ENCODE peak calls at places on chromosomes 1 and 21, in five cellular contexts. D, G, I, P and H are unnamed samples.

GRCh38 chr1:59692591-59692990 is 122.2 kb upstream of the HOOK1 start:
- DNase-seq in D (no peak), G (no peak), I (no peak), P (no peak), H (no peak)

GRCh38 chr1:200410566-200410878 is 686 bp upstream of the ZNF281 start:
- DNase-seq in D (no peak), G (no peak), I (no peak), P (no peak), H (no peak)

GRCh38 chr1:117512728-117513321 is 93.0 kb upstream of the TENT5C start:
- DNase-seq in D (no peak), G (peak; percentile 23), I (no peak), P (peak; percentile 41), H (no peak)

GRCh38 chr1:181778630-181779285 is 282.8 kb downstream of the ZNF648 start:
- DNase-seq in D (no peak), G (no peak), I (no peak), P (no peak), H (no peak)

GRCh38 chr1:198201956-198202784 is 45.4 kb downstream of the NEK7 start:
- DNase-seq in D (no peak), G (no peak), I (no peak), P (no peak), H (no peak)

GRCh38 chr1:162191396-162192322 is 122.2 kb downstream of the NOS1AP start:
- DNase-seq in D (no peak), G (no peak), I (no peak), P (peak; percentile 59), H (no peak)

GRCh38 chr1:26171084-26172072 is at the start of gene ZNF593OS:
- DNase-seq in D (no peak), G (peak; percentile 62), I (no peak), P (no peak), H (no peak)

GRCh38 chr1:103110701-103111100 is 2.4 kb upstream of the COL11A1 start:
- DNase-seq in D (no peak), G (no peak), I (no peak), P (no peak), H (no peak)

GRCh38 chr1:227775841-227776240 is 39.6 kb upstream of the PRSS38 start:
- DNase-seq in D (no peak), G (no peak), I (no peak), P (no peak), H (no peak)

GRCh38 chr1:197771388-197771787 is 3.9 kb downstream of the DENND1B start:
- DNase-seq in D (no peak), G (no peak), I (no peak), P (no peak), H (no peak)

GRCh38 chr1:205680073-205680851 is at the start of gene SLC45A3:
- DNase-seq in D (no peak), G (peak; percentile 91), I (no peak), P (no peak), H (no peak)

GRCh38 chr1:68442822-68443556 is 6.8 kb downstream of the RPE65 start:
- DNase-seq in D (no peak), G (peak; percentile 39), I (no peak), P (peak; percentile 53), H (no peak)

GRCh38 chr1:219067350-219067712 is 106.3 kb upstream of the LYPLAL1 start:
- DNase-seq in D (no peak), G (no peak), I (no peak), P (no peak), H (no peak)
- TF ChIP-seq CTCF in D (no peak), G (no peak), I (no peak), P (no peak), H (no peak)

DNA sequence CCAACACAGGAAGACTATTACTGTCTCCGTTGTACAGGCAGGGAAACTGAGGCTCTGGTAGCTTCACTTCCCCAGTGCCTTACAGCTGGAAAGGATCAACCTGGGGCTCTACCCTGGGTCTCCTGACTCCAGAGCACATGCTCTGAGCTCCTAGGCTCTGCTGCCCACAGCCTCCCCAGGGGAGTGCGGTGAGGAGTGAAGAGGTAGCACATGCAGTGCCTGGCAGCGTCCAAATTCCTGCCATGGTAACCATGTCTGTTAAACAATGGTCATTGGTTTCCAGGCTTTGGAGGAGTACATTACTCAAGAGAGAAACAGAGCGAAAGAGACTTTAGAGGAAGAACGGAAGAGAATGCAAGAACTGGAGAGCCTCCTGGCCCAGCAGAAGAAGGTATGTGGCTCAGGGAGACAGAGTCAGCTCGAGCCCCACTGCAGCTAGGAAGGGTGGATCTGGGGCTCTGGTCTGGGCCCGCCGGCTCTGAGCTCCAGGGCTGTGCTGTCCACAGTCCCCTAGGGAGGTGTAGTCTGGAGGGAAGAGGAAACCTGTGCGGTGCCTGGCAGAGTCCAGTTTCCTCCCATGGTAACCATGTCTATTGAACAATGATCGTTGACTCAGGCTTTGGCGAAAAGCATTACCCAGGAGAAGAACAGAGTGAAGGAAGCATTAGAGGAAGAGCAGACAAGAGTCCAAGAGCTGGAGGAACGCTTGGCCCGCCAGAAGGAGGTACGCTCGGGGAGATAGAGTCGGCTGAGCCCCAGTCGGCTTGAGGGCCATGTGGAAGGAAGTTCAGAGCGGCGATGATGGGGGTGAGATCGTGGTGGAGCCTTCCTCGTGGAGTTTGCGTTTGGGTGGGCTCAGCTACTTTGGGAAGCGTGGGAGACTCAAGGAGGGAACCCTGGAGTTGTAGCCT is 64.6 kb upstream of the EFHD2 start:
- DNase-seq in D (no peak), G (no peak), I (peak; percentile 75), P (no peak), H (no peak)
- TF ChIP-seq POLR2AphosphoS5 in D (no peak), G (no peak), I (peak; percentile 19), P (no peak), H (no peak)

GRCh38 chr1:207427832-207428231 is 26.3 kb upstream of the CR2 start:
- DNase-seq in D (no peak), G (no peak), I (no peak), P (no peak), H (no peak)

GRCh38 chr1:207424570-207425131 is 29.5 kb upstream of the CR2 start:
- DNase-seq in D (no peak), G (no peak), I (no peak), P (no peak), H (no peak)

GRCh38 chr1:207421078-207421477 is 33.0 kb upstream of the CR2 start:
- DNase-seq in D (no peak), G (no peak), I (no peak), P (no peak), H (no peak)

GRCh38 chr1:207420109-207420508 is 34.0 kb upstream of the CR2 start:
- DNase-seq in D (no peak), G (no peak), I (no peak), P (no peak), H (no peak)

DNA sequence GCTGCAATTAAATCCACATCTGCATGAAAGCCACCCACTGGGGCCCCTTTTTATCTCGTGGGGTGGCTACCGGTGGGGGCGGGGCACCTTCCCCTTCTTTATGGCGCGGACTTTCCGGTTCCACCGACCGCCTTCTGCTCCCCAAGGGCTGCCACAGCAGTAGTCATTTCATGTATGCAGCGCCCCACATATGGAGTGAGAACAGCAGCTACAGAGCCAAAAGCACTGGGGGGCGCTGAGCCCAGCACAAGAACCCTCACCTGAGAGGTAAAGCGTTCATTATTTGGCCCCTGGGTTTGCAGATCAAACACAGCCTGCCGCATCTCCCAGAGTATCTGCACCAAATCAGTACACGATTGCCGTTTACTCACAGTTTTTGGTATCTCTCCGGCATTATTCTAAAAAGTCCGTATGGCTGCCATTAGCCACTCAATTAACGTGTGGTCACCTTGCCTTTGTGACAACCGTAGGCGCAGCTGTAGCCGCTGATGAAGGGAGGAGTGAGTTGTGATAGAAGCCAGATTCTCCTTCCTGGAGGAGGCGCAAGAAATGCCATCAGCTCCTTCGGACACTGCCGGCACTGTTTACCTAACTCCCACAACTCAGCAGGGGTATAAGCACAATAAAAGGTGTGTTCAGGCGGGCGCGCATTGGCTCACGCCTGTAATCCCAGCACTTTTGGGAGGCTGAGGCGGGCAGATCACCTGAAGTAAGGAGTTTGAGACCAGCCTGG is 30.4 kb upstream of the CR2 start:
- DNase-seq in D (no peak), G (no peak), I (no peak), P (no peak), H (no peak)
- TF ChIP-seq CTCF in D (no peak), G (no peak), I (no peak), P (no peak), H (no peak)

DNA sequence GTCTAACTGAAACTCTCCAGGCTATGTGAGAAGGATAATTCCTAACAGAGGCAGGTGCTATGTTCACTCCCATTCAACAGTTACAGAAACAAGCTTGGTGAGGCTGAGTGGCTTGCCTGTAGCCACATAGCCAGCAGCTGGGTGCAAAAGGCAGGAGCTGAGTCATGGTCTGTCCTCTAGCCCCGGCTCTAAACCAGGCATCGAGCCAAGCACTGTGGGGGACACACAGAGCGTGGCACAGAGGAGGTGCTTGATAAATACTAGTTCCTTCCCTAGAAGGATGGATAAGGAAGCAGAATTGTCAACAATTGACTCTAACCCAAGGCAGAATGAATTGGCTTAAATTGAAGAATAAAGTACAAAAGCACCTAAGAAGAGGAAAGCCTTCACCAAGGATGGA is 10.4 kb upstream of the KCNA2 start:
- DNase-seq in D (peak; percentile 53), G (peak; percentile 76), I (peak; percentile 40), P (no peak), H (no peak)
- TF ChIP-seq POLR2AphosphoS5 in D (no peak), G (peak; percentile 31), I (no peak), P (no peak), H (no peak)

GRCh38 chr1:45508295-45509151 is 8.4 kb downstream of the MMACHC start:
- DNase-seq in D (no peak), G (peak; percentile 47), I (no peak), P (no peak), H (no peak)
- TF ChIP-seq CTCF in D (no peak), G (peak; percentile 23), I (no peak), P (peak; percentile 10), H (no peak)

GRCh38 chr21:37074195-37074510 is 1.1 kb downstream of the TTC3 start:
- DNase-seq in D (no peak), G (no peak), I (no peak), P (no peak), H (no peak)

GRCh38 chr21:37072988-37073416 is at the start of the genes PIGP and TTC3:
- DNase-seq in D (peak; percentile 96), G (peak; percentile 100), I (peak; percentile 97), P (peak; percentile 97), H (peak; percentile 91)

GRCh38 chr21:37071561-37072238 is 1.2 kb downstream of the PIGP start:
- DNase-seq in D (peak; percentile 91), G (peak; percentile 39), I (peak; percentile 90), P (peak; percentile 69), H (peak; percentile 70)

GRCh38 chr21:37073417-37074194 is 552 bp downstream of the TTC3 start:
- DNase-seq in D (peak; percentile 85), G (peak; percentile 57), I (peak; percentile 86), P (peak; percentile 52), H (peak; percentile 63)

GRCh38 chr21:37072239-37072987 is 458 bp downstream of the PIGP start:
- DNase-seq in D (peak; percentile 86), G (no peak), I (peak; percentile 88), P (no peak), H (peak; percentile 75)
- TF ChIP-seq POLR2AphosphoS5 in D (peak; percentile 10), G (peak; percentile 46), I (peak; percentile 87), P (no peak), H (peak; percentile 68)

GRCh38 chr1:211279340-211279739 is 20.2 kb downstream of the RCOR3 start:
- DNase-seq in D (no peak), G (no peak), I (no peak), P (no peak), H (no peak)
- TF ChIP-seq CTCF in D (no peak), G (no peak), I (no peak), P (no peak), H (no peak)